ENCODE peak calls at places on chromosomes 7 and 10, in four cellular contexts. S is astrocyte of the hippocampus, G is RWPE1, I is B cell. T is an unnamed sample.

GRCh38 chr7:45691155-45691656 is 117.0 kb downstream of the ADCY1 start:
- DNase-seq in S (no peak), G (no peak), I (no peak), T (no peak)

GRCh38 chr7:151696738-151697514 is 177.2 kb upstream of the RHEB start:
- DNase-seq in S (peak), G (peak), I (peak), T (no peak)

GRCh38 chr10:69636626-69637550 is 6.8 kb downstream of the FAM241B start:
- DNase-seq in S (no peak), G (peak), I (no peak), T (no peak)

GRCh38 chr7:24576171-24577052 is 3.2 kb downstream of the PALS2 start:
- DNase-seq in S (peak), G (peak), I (peak), T (no peak)

GRCh38 chr10:28973309-28973972 is 296.1 kb downstream of the BAMBI start:
- DNase-seq in S (no peak), G (no peak), I (no peak), T (no peak)

GRCh38 chr7:47635091-47636090 is 53.5 kb upstream of the TNS3 start:
- DNase-seq in S (peak), G (peak), I (no peak), T (no peak)

GRCh38 chr10:79286318-79286951 is 60.8 kb upstream of the PPIF start:
- DNase-seq in S (no peak), G (peak), I (peak), T (peak)

GRCh38 chr10:114303556-114303955 is 64.5 kb downstream of the VWA2 start:
- DNase-seq in S (no peak), G (no peak), I (no peak), T (no peak)

GRCh38 chr7:12757443-12757842 is 70.0 kb downstream of the ARL4A start:
- DNase-seq in S (peak), G (peak), I (no peak), T (no peak)

GRCh38 chr7:157016024-157016351 is 5.5 kb upstream of the MNX1 start:
- DNase-seq in S (no peak), G (no peak), I (no peak), T (no peak)

GRCh38 chr10:47379445-47379785 is 4.7 kb downstream of the ZNF488 start:
- DNase-seq in S (no peak), G (no peak), I (no peak), T (no peak)

GRCh38 chr7:5692845-5693278 is 88.6 kb downstream of the RNF216 start:
- DNase-seq in S (peak), G (peak), I (no peak), T (no peak)

GRCh38 chr7:101743241-101743994 is 74.0 kb upstream of the CUX1 start:
- DNase-seq in S (peak), G (peak), I (peak), T (peak)

GRCh38 chr10:1166101-1166827 is 110.1 kb downstream of the WDR37 start:
- DNase-seq in S (no peak), G (no peak), I (no peak), T (no peak)

GRCh38 chr10:95906675-95907453 is 911 bp upstream of the CC2D2B start:
- DNase-seq in S (peak), G (peak), I (peak), T (peak)

GRCh38 chr10:52775132-52775647 is 2.6 kb upstream of the MBL2 start:
- DNase-seq in S (no peak), G (no peak), I (no peak), T (no peak)

GRCh38 chr10:90635111-90635798 is 222.6 kb downstream of the HTR7 start:
- DNase-seq in S (no peak), G (no peak), I (no peak), T (no peak)

GRCh38 chr10:48404646-48405045 is 98.2 kb downstream of the MAPK8 start:
- DNase-seq in S (no peak), G (no peak), I (no peak), T (no peak)

GRCh38 chr7:2082357-2083038 is 150.2 kb downstream of the MAD1L1 start:
- DNase-seq in S (peak), G (no peak), I (no peak), T (no peak)